ENCODE peak calls at places on chromosome 21, in eight cellular contexts. O, X, Y, U, P, L, K and F are unnamed samples.

GRCh38 chr21:45029298-45029967 is 44.9 kb upstream of the ADARB1 start:
- DNase-seq in O (no peak), X (peak), Y (no peak), U (no peak), P (peak), L (peak), K (no peak), F (no peak)

GRCh38 chr21:26070822-26071425 is 99.6 kb downstream of the APP start:
- DNase-seq in O (peak), X (peak), Y (peak), U (no peak), P (no peak), L (no peak), K (peak), F (peak)

GRCh38 chr21:43574741-43575465 is 84.4 kb downstream of the HSF2BP start:
- DNase-seq in O (peak), X (no peak), Y (no peak), U (no peak), P (peak), L (no peak), K (peak), F (no peak)

GRCh38 chr21:38472709-38473108 is 25.6 kb downstream of the ERG start:
- DNase-seq in O (no peak), X (no peak), Y (no peak), U (no peak), P (peak), L (no peak), K (no peak), F (no peak)

GRCh38 chr21:45836694-45837670 is 144.6 kb upstream of the COL6A1 start:
- DNase-seq in O (no peak), X (no peak), Y (no peak), U (no peak), P (no peak), L (no peak), K (no peak), F (no peak)

GRCh38 chr21:34956416-34957316 is 92.4 kb downstream of the RUNX1 start:
- DNase-seq in O (no peak), X (no peak), Y (no peak), U (no peak), P (no peak), L (no peak), K (no peak), F (no peak)

GRCh38 chr21:39661740-39662139 is 49.0 kb downstream of the B3GALT5 start:
- DNase-seq in O (no peak), X (no peak), Y (no peak), U (no peak), P (no peak), L (no peak), K (no peak), F (no peak)

GRCh38 chr21:42564561-42564971 is 50.9 kb downstream of the SLC37A1 start:
- DNase-seq in O (no peak), X (no peak), Y (no peak), U (no peak), P (no peak), L (no peak), K (peak), F (no peak)

GRCh38 chr21:37128069-37128468 is 55.0 kb downstream of the TTC3 start:
- DNase-seq in O (no peak), X (no peak), Y (no peak), U (no peak), P (no peak), L (no peak), K (no peak), F (no peak)

GRCh38 chr21:32190491-32191144 is 88.2 kb downstream of the MIS18A start:
- DNase-seq in O (no peak), X (no peak), Y (no peak), U (no peak), P (no peak), L (no peak), K (no peak), F (peak)

GRCh38 chr21:46620846-46621245 is 14.6 kb upstream of the PRMT2 start:
- DNase-seq in O (no peak), X (no peak), Y (no peak), U (no peak), P (no peak), L (no peak), K (no peak), F (no peak)

GRCh38 chr21:41234574-41234973 is 66.6 kb downstream of the BACE2 start:
- DNase-seq in O (no peak), X (no peak), Y (no peak), U (no peak), P (no peak), L (no peak), K (no peak), F (no peak)

GRCh38 chr21:33383056-33383888 is 19.9 kb upstream of the IFNGR2 start:
- DNase-seq in O (peak), X (no peak), Y (no peak), U (peak), P (peak), L (no peak), K (peak), F (no peak)

GRCh38 chr21:39660596-39660995 is 47.9 kb downstream of the B3GALT5 start:
- DNase-seq in O (peak), X (no peak), Y (no peak), U (no peak), P (peak), L (no peak), K (peak), F (no peak)

GRCh38 chr21:44872568-44873355 is 728 bp downstream of the PTTG1IP start:
- DNase-seq in O (no peak), X (no peak), Y (peak), U (no peak), P (peak), L (no peak), K (peak), F (no peak)

GRCh38 chr21:33059319-33059894 is 10.5 kb upstream of the OLIG1 start:
- DNase-seq in O (no peak), X (no peak), Y (no peak), U (no peak), P (peak), L (no peak), K (no peak), F (peak)

GRCh38 chr21:36689324-36689723 is 9.6 kb upstream of the SIM2 start:
- DNase-seq in O (no peak), X (no peak), Y (no peak), U (no peak), P (no peak), L (no peak), K (no peak), F (no peak)

GRCh38 chr21:38968887-38969543 is 163.3 kb downstream of the ETS2 start:
- DNase-seq in O (no peak), X (no peak), Y (no peak), U (no peak), P (no peak), L (no peak), K (no peak), F (no peak)

GRCh38 chr21:44331209-44331608 is 8.0 kb downstream of the CFAP410 start:
- DNase-seq in O (no peak), X (no peak), Y (no peak), U (no peak), P (no peak), L (no peak), K (no peak), F (no peak)

GRCh38 chr21:22211943-22212342 is 1213.7 kb downstream of the NCAM2 start:
- DNase-seq in O (no peak), X (no peak), Y (no peak), U (no peak), P (no peak), L (no peak), K (no peak), F (no peak)

GRCh38 chr21:43865471-43866181 is 603 bp downstream of the AGPAT3 start:
- DNase-seq in O (peak), X (no peak), Y (no peak), U (peak), P (no peak), L (no peak), K (peak), F (no peak)

GRCh38 chr21:42583992-42584641 is 69.3 kb upstream of the PDE9A start:
- DNase-seq in O (no peak), X (no peak), Y (no peak), U (no peak), P (peak), L (no peak), K (no peak), F (no peak)

GRCh38 chr21:42575111-42575510 is 61.5 kb downstream of the SLC37A1 start:
- DNase-seq in O (no peak), X (no peak), Y (no peak), U (no peak), P (no peak), L (no peak), K (no peak), F (no peak)

GRCh38 chr21:42695324-42696025 is 42.1 kb downstream of the PDE9A start:
- DNase-seq in O (no peak), X (no peak), Y (peak), U (no peak), P (no peak), L (no peak), K (no peak), F (no peak)

GRCh38 chr21:43758132-43758619 is 17.9 kb downstream of the CSTB start:
- DNase-seq in O (no peak), X (no peak), Y (no peak), U (no peak), P (no peak), L (no peak), K (peak), F (no peak)

GRCh38 chr21:36211660-36212512 is 55.3 kb downstream of the DOP1B start:
- DNase-seq in O (no peak), X (no peak), Y (no peak), U (no peak), P (no peak), L (no peak), K (no peak), F (no peak)

GRCh38 chr21:36928960-36929359 is 37.5 kb downstream of the HLCS start:
- DNase-seq in O (no peak), X (no peak), Y (no peak), U (no peak), P (no peak), L (no peak), K (no peak), F (no peak)

GRCh38 chr21:36676039-36676950 is 22.6 kb upstream of the SIM2 start:
- DNase-seq in O (no peak), X (no peak), Y (no peak), U (no peak), P (no peak), L (no peak), K (no peak), F (no peak)

GRCh38 chr21:33801424-33802405 is 113.9 kb downstream of the ATP5PO start:
- DNase-seq in O (no peak), X (peak), Y (peak), U (no peak), P (no peak), L (no peak), K (no peak), F (peak)

GRCh38 chr21:45069711-45070110 is 4.7 kb upstream of the ADARB1 start:
- DNase-seq in O (no peak), X (no peak), Y (no peak), U (no peak), P (no peak), L (no peak), K (no peak), F (no peak)

GRCh38 chr21:21997390-21998333 is 999.5 kb downstream of the NCAM2 start:
- DNase-seq in O (no peak), X (no peak), Y (no peak), U (no peak), P (no peak), L (no peak), K (no peak), F (no peak)

GRCh38 chr21:36145259-36145658 is 10.4 kb downstream of the CBR3 start:
- DNase-seq in O (no peak), X (no peak), Y (no peak), U (no peak), P (no peak), L (no peak), K (no peak), F (no peak)

GRCh38 chr21:33029512-33029921 is 3.8 kb downstream of the OLIG2 start:
- DNase-seq in O (no peak), X (no peak), Y (no peak), U (no peak), P (no peak), L (no peak), K (no peak), F (no peak)

GRCh38 chr21:38948981-38949380 is 143.3 kb downstream of the ETS2 start:
- DNase-seq in O (no peak), X (no peak), Y (no peak), U (no peak), P (no peak), L (no peak), K (no peak), F (no peak)

GRCh38 chr21:23247334-23247733 is 2249.1 kb downstream of the NCAM2 start:
- DNase-seq in O (no peak), X (no peak), Y (no peak), U (no peak), P (no peak), L (no peak), K (no peak), F (no peak)

GRCh38 chr21:43375006-43375826 is 51.7 kb downstream of the SIK1 start:
- DNase-seq in O (no peak), X (no peak), Y (no peak), U (no peak), P (no peak), L (no peak), K (no peak), F (no peak)

GRCh38 chr21:41750051-41750450 is 16.8 kb downstream of the RIPK4 start:
- DNase-seq in O (no peak), X (no peak), Y (no peak), U (no peak), P (no peak), L (peak), K (no peak), F (no peak)

GRCh38 chr21:37181059-37181458 is 86.1 kb downstream of the VPS26C start:
- DNase-seq in O (no peak), X (no peak), Y (no peak), U (no peak), P (no peak), L (no peak), K (no peak), F (no peak)

GRCh38 chr21:45102391-45102932 is 28.1 kb downstream of the ADARB1 start:
- DNase-seq in O (no peak), X (no peak), Y (no peak), U (no peak), P (no peak), L (no peak), K (no peak), F (no peak)